ENCODE peak calls at places on chromosome 17, in four cellular contexts. I is cortex of kidney, E is smooth muscle cell of the brain vasculature, Q is nucleus accumbens. S is an unnamed sample.

GRCh38 chr17:49327835-49328784 is 33.9 kb downstream of the ZNF652 start:
- DNase-seq in I (no peak), E (no peak), Q (no peak), S (no peak)

GRCh38 chr17:1959871-1960569 is 65.1 kb downstream of the RTN4RL1 start:
- DNase-seq in I (no peak), E (no peak), Q (no peak), S (no peak)

GRCh38 chr17:40419559-40420331 is 2.0 kb upstream of the TOP2A start:
- DNase-seq in I (no peak), E (no peak), Q (no peak), S (no peak)

GRCh38 chr17:58412910-58413630 is 4.3 kb downstream of the RNF43 start:
- DNase-seq in I (no peak), E (no peak), Q (no peak), S (no peak)

GRCh38 chr17:4142107-4142900 is 526 bp downstream of the ZZEF1 start:
- DNase-seq in I (no peak), E (no peak), Q (no peak), S (no peak)

GRCh38 chr17:76336756-76337412 is 16.8 kb downstream of the PRPSAP1 start:
- DNase-seq in I (no peak), E (no peak), Q (no peak), S (no peak)

GRCh38 chr17:43658890-43659289 is 2.8 kb downstream of the MEOX1 start:
- DNase-seq in I (no peak), E (no peak), Q (no peak), S (no peak)

GRCh38 chr17:82843904-82844640 is 4.2 kb upstream of the ZNF750 start:
- DNase-seq in I (no peak), E (no peak), Q (no peak), S (no peak)

GRCh38 chr17:58277107-58277506 is 3.6 kb downstream of the MPO start:
- DNase-seq in I (no peak), E (no peak), Q (no peak), S (no peak)

GRCh38 chr17:79464310-79465010 is 146.4 kb downstream of the RBFOX3 start:
- DNase-seq in I (no peak), E (no peak), Q (no peak), S (no peak)